ENCODE peak calls at places on chromosomes 12 and 14, in ten cellular contexts. One of them, this sample, is unnamed.

GRCh38 chr14:39114073-39114838 is at the start of gene GEMIN2:
- DNase-seq in mesothelial cell of epicardium: peak; percentile 93
- DNase-seq in WTC11: peak; percentile 89
- DNase-seq in colonic mucosa: peak; percentile 96
- DNase-seq in fibroblast of pulmonary artery: peak; percentile 97
- DNase-seq in progenitor cell of endocrine pancreas: peak; percentile 87
- DNase-seq in stomach: peak; percentile 97
- DNase-seq in cardiac muscle cell: peak; percentile 97
- DNase-seq in OCI-LY7: peak; percentile 98
- DNase-seq in AG09309: peak; percentile 73
- DNase-seq in this sample: peak; percentile 88

GRCh38 chr12:132505105-132505851 is 15.3 kb downstream of the FBRSL1 start:
- DNase-seq in mesothelial cell of epicardium: no peak
- DNase-seq in WTC11: no peak
- DNase-seq in colonic mucosa: peak; percentile 56
- DNase-seq in fibroblast of pulmonary artery: no peak
- DNase-seq in progenitor cell of endocrine pancreas: no peak
- DNase-seq in stomach: no peak
- DNase-seq in cardiac muscle cell: no peak
- DNase-seq in OCI-LY7: no peak
- DNase-seq in AG09309: no peak
- DNase-seq in this sample: no peak

GRCh38 chr12:39816671-39817185 is 197.1 kb upstream of the ABCD2 start:
- DNase-seq in mesothelial cell of epicardium: no peak
- DNase-seq in WTC11: no peak
- DNase-seq in colonic mucosa: no peak
- DNase-seq in fibroblast of pulmonary artery: no peak
- DNase-seq in progenitor cell of endocrine pancreas: no peak
- DNase-seq in stomach: no peak
- DNase-seq in cardiac muscle cell: no peak
- DNase-seq in OCI-LY7: no peak
- DNase-seq in AG09309: no peak
- DNase-seq in this sample: no peak

GRCh38 chr12:97109441-97109840 is 202.4 kb downstream of the NEDD1 start:
- DNase-seq in mesothelial cell of epicardium: no peak
- DNase-seq in WTC11: no peak
- DNase-seq in colonic mucosa: no peak
- DNase-seq in fibroblast of pulmonary artery: no peak
- DNase-seq in progenitor cell of endocrine pancreas: no peak
- DNase-seq in stomach: no peak
- DNase-seq in cardiac muscle cell: no peak
- DNase-seq in OCI-LY7: no peak
- DNase-seq in AG09309: no peak
- DNase-seq in this sample: no peak

GRCh38 chr14:63011609-63012008 is 33.6 kb downstream of the KCNH5 start:
- DNase-seq in mesothelial cell of epicardium: no peak
- DNase-seq in WTC11: no peak
- DNase-seq in colonic mucosa: no peak
- DNase-seq in fibroblast of pulmonary artery: no peak
- DNase-seq in progenitor cell of endocrine pancreas: no peak
- DNase-seq in stomach: no peak
- DNase-seq in cardiac muscle cell: no peak
- DNase-seq in OCI-LY7: no peak
- DNase-seq in AG09309: no peak
- DNase-seq in this sample: no peak

GRCh38 chr14:39469094-39469710 is 37.0 kb upstream of the FBXO33 start:
- DNase-seq in mesothelial cell of epicardium: no peak
- DNase-seq in WTC11: peak; percentile 56
- DNase-seq in colonic mucosa: no peak
- DNase-seq in fibroblast of pulmonary artery: peak; percentile 21
- DNase-seq in progenitor cell of endocrine pancreas: no peak
- DNase-seq in stomach: no peak
- DNase-seq in cardiac muscle cell: peak; percentile 30
- DNase-seq in OCI-LY7: peak; percentile 68
- DNase-seq in AG09309: no peak
- DNase-seq in this sample: peak; percentile 51

GRCh38 chr12:132506730-132507538 is 17.0 kb downstream of the FBRSL1 start:
- DNase-seq in mesothelial cell of epicardium: no peak
- DNase-seq in WTC11: no peak
- DNase-seq in colonic mucosa: peak; percentile 49
- DNase-seq in fibroblast of pulmonary artery: peak; percentile 87
- DNase-seq in progenitor cell of endocrine pancreas: no peak
- DNase-seq in stomach: peak; percentile 76
- DNase-seq in cardiac muscle cell: peak; percentile 92
- DNase-seq in OCI-LY7: no peak
- DNase-seq in AG09309: no peak
- DNase-seq in this sample: peak; percentile 52

GRCh38 chr12:80032967-80033366 is 66.4 kb upstream of the OTOGL start:
- DNase-seq in mesothelial cell of epicardium: no peak
- DNase-seq in WTC11: no peak
- DNase-seq in colonic mucosa: no peak
- DNase-seq in fibroblast of pulmonary artery: peak; percentile 21
- DNase-seq in progenitor cell of endocrine pancreas: no peak
- DNase-seq in stomach: no peak
- DNase-seq in cardiac muscle cell: no peak
- DNase-seq in OCI-LY7: no peak
- DNase-seq in AG09309: no peak
- DNase-seq in this sample: no peak

DNA sequence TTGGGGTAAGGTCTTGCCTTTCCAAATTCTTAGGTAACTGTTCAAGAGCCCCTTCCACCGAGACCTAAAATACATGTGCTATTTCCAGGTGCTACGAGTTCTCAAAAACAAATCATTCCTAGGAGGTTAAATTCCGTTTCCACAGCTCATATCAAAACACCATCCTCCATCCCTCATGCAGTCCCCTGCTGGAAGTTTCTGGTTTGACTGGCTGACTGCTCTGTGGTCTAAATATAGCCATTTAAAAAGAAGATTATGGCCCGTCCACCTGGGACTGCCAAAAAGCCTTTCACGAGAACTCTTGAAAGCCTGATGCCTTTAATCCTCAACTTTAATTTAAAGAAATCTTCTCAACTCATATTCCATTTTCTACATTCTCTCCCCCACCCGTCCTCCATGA is 201.5 kb upstream of the MYL2 start:
- DNase-seq in mesothelial cell of epicardium: no peak
- DNase-seq in WTC11: no peak
- DNase-seq in colonic mucosa: no peak
- DNase-seq in fibroblast of pulmonary artery: no peak
- DNase-seq in progenitor cell of endocrine pancreas: no peak
- DNase-seq in stomach: no peak
- DNase-seq in cardiac muscle cell: no peak
- DNase-seq in OCI-LY7: no peak
- DNase-seq in AG09309: no peak
- DNase-seq in this sample: no peak
- TF ChIP-seq CTCF in mesothelial cell of epicardium: peak; percentile 25
- TF ChIP-seq CTCF in WTC11: no peak
- TF ChIP-seq CTCF in colonic mucosa: no peak
- TF ChIP-seq CTCF in fibroblast of pulmonary artery: no peak
- TF ChIP-seq CTCF in progenitor cell of endocrine pancreas: peak; percentile 28
- TF ChIP-seq CTCF in stomach: no peak
- TF ChIP-seq CTCF in cardiac muscle cell: no peak
- TF ChIP-seq CTCF in OCI-LY7: no peak
- TF ChIP-seq CTCF in AG09309: no peak
- TF ChIP-seq CTCF in this sample: peak; percentile 38

GRCh38 chr14:59189822-59190368 is 1.4 kb downstream of the DAAM1 start:
- DNase-seq in mesothelial cell of epicardium: peak; percentile 76
- DNase-seq in WTC11: peak; percentile 92
- DNase-seq in colonic mucosa: peak; percentile 91
- DNase-seq in fibroblast of pulmonary artery: peak; percentile 92
- DNase-seq in progenitor cell of endocrine pancreas: peak; percentile 57
- DNase-seq in stomach: peak; percentile 84
- DNase-seq in cardiac muscle cell: peak; percentile 92
- DNase-seq in OCI-LY7: peak; percentile 83
- DNase-seq in AG09309: peak; percentile 67
- DNase-seq in this sample: peak; percentile 80

GRCh38 chr14:59189281-59189821 is 884 bp downstream of the DAAM1 start:
- DNase-seq in mesothelial cell of epicardium: no peak
- DNase-seq in WTC11: peak; percentile 15
- DNase-seq in colonic mucosa: peak; percentile 42
- DNase-seq in fibroblast of pulmonary artery: peak; percentile 24
- DNase-seq in progenitor cell of endocrine pancreas: peak; percentile 12
- DNase-seq in stomach: no peak
- DNase-seq in cardiac muscle cell: peak; percentile 33
- DNase-seq in OCI-LY7: peak; percentile 78
- DNase-seq in AG09309: no peak
- DNase-seq in this sample: peak; percentile 15

GRCh38 chr14:59188461-59189280 is at the start of gene DAAM1:
- DNase-seq in mesothelial cell of epicardium: peak; percentile 92
- DNase-seq in WTC11: peak; percentile 97
- DNase-seq in colonic mucosa: peak; percentile 98
- DNase-seq in fibroblast of pulmonary artery: peak; percentile 99
- DNase-seq in progenitor cell of endocrine pancreas: peak; percentile 92
- DNase-seq in stomach: peak; percentile 98
- DNase-seq in cardiac muscle cell: peak; percentile 99
- DNase-seq in OCI-LY7: peak; percentile 100
- DNase-seq in AG09309: peak; percentile 92
- DNase-seq in this sample: peak; percentile 85

GRCh38 chr14:59187802-59188460 is 536 bp upstream of the DAAM1 start:
- DNase-seq in mesothelial cell of epicardium: peak; percentile 47
- DNase-seq in WTC11: peak; percentile 16
- DNase-seq in colonic mucosa: peak; percentile 39
- DNase-seq in fibroblast of pulmonary artery: no peak
- DNase-seq in progenitor cell of endocrine pancreas: no peak
- DNase-seq in stomach: no peak
- DNase-seq in cardiac muscle cell: no peak
- DNase-seq in OCI-LY7: peak; percentile 81
- DNase-seq in AG09309: no peak
- DNase-seq in this sample: peak; percentile 39

GRCh38 chr14:59190372-59190771 is 1.9 kb downstream of the DAAM1 start:
- DNase-seq in mesothelial cell of epicardium: no peak
- DNase-seq in WTC11: peak; percentile 31
- DNase-seq in colonic mucosa: peak; percentile 28
- DNase-seq in fibroblast of pulmonary artery: peak; percentile 25
- DNase-seq in progenitor cell of endocrine pancreas: no peak
- DNase-seq in stomach: no peak
- DNase-seq in cardiac muscle cell: peak; percentile 25
- DNase-seq in OCI-LY7: peak; percentile 48
- DNase-seq in AG09309: no peak
- DNase-seq in this sample: peak; percentile 6
- TF ChIP-seq CTCF in mesothelial cell of epicardium: no peak
- TF ChIP-seq CTCF in WTC11: no peak
- TF ChIP-seq CTCF in colonic mucosa: no peak
- TF ChIP-seq CTCF in fibroblast of pulmonary artery: peak; percentile 18
- TF ChIP-seq CTCF in progenitor cell of endocrine pancreas: peak; percentile 23
- TF ChIP-seq CTCF in stomach: no peak
- TF ChIP-seq CTCF in cardiac muscle cell: peak; percentile 24
- TF ChIP-seq CTCF in OCI-LY7: peak; percentile 74
- TF ChIP-seq CTCF in AG09309: peak; percentile 14
- TF ChIP-seq CTCF in this sample: no peak

GRCh38 chr12:94326234-94326633 is 133.4 kb downstream of the CEP83 start:
- DNase-seq in mesothelial cell of epicardium: no peak
- DNase-seq in WTC11: no peak
- DNase-seq in colonic mucosa: no peak
- DNase-seq in fibroblast of pulmonary artery: no peak
- DNase-seq in progenitor cell of endocrine pancreas: no peak
- DNase-seq in stomach: no peak
- DNase-seq in cardiac muscle cell: no peak
- DNase-seq in OCI-LY7: no peak
- DNase-seq in AG09309: no peak
- DNase-seq in this sample: no peak

GRCh38 chr12:94326727-94327126 is 132.9 kb downstream of the CEP83 start:
- DNase-seq in mesothelial cell of epicardium: no peak
- DNase-seq in WTC11: no peak
- DNase-seq in colonic mucosa: no peak
- DNase-seq in fibroblast of pulmonary artery: peak; percentile 78
- DNase-seq in progenitor cell of endocrine pancreas: no peak
- DNase-seq in stomach: no peak
- DNase-seq in cardiac muscle cell: peak; percentile 78
- DNase-seq in OCI-LY7: no peak
- DNase-seq in AG09309: peak; percentile 67
- DNase-seq in this sample: no peak

GRCh38 chr12:94327819-94328218 is 131.8 kb downstream of the CEP83 start:
- DNase-seq in mesothelial cell of epicardium: no peak
- DNase-seq in WTC11: no peak
- DNase-seq in colonic mucosa: no peak
- DNase-seq in fibroblast of pulmonary artery: peak; percentile 28
- DNase-seq in progenitor cell of endocrine pancreas: no peak
- DNase-seq in stomach: no peak
- DNase-seq in cardiac muscle cell: peak; percentile 40
- DNase-seq in OCI-LY7: no peak
- DNase-seq in AG09309: no peak
- DNase-seq in this sample: no peak

DNA sequence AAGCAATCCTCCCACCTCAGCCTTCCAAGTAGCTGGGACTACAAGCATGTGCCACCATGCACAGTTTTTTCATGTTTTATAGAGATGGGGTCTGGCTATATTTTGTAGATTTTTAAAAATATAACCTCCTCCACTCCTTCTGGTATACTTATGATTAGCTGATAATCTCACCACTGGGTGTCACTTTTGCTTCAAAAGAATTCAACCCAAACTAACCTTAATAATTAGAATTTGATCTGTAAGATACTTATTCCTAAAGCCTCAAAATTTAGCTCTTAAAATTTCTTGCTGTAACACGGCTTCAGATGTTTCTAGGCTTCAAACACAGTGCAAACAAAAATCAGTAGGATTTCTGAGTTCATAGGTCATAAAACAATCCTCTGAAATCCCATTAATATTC is 130.3 kb downstream of the CEP83 start:
- DNase-seq in mesothelial cell of epicardium: no peak
- DNase-seq in WTC11: no peak
- DNase-seq in colonic mucosa: no peak
- DNase-seq in fibroblast of pulmonary artery: no peak
- DNase-seq in progenitor cell of endocrine pancreas: no peak
- DNase-seq in stomach: no peak
- DNase-seq in cardiac muscle cell: peak; percentile 30
- DNase-seq in OCI-LY7: no peak
- DNase-seq in AG09309: no peak
- DNase-seq in this sample: no peak
- TF ChIP-seq CTCF in mesothelial cell of epicardium: no peak
- TF ChIP-seq CTCF in WTC11: no peak
- TF ChIP-seq CTCF in colonic mucosa: no peak
- TF ChIP-seq CTCF in fibroblast of pulmonary artery: peak; percentile 8
- TF ChIP-seq CTCF in progenitor cell of endocrine pancreas: no peak
- TF ChIP-seq CTCF in stomach: no peak
- TF ChIP-seq CTCF in cardiac muscle cell: peak; percentile 9
- TF ChIP-seq CTCF in OCI-LY7: peak; percentile 64
- TF ChIP-seq CTCF in AG09309: no peak
- TF ChIP-seq CTCF in this sample: no peak

GRCh38 chr12:109770104-109770860 is 56.7 kb downstream of the FAM222A start:
- DNase-seq in mesothelial cell of epicardium: no peak
- DNase-seq in WTC11: no peak
- DNase-seq in colonic mucosa: no peak
- DNase-seq in fibroblast of pulmonary artery: no peak
- DNase-seq in progenitor cell of endocrine pancreas: no peak
- DNase-seq in stomach: peak; percentile 10
- DNase-seq in cardiac muscle cell: no peak
- DNase-seq in OCI-LY7: no peak
- DNase-seq in AG09309: no peak
- DNase-seq in this sample: no peak

GRCh38 chr12:109772622-109773321 is 59.1 kb downstream of the FAM222A start:
- DNase-seq in mesothelial cell of epicardium: no peak
- DNase-seq in WTC11: no peak
- DNase-seq in colonic mucosa: no peak
- DNase-seq in fibroblast of pulmonary artery: no peak
- DNase-seq in progenitor cell of endocrine pancreas: no peak
- DNase-seq in stomach: no peak
- DNase-seq in cardiac muscle cell: no peak
- DNase-seq in OCI-LY7: no peak
- DNase-seq in AG09309: no peak
- DNase-seq in this sample: no peak

GRCh38 chr12:109773384-109774011 is 59.7 kb downstream of the TRPV4 start:
- DNase-seq in mesothelial cell of epicardium: no peak
- DNase-seq in WTC11: no peak
- DNase-seq in colonic mucosa: peak; percentile 45
- DNase-seq in fibroblast of pulmonary artery: no peak
- DNase-seq in progenitor cell of endocrine pancreas: no peak
- DNase-seq in stomach: peak; percentile 65
- DNase-seq in cardiac muscle cell: no peak
- DNase-seq in OCI-LY7: no peak
- DNase-seq in AG09309: no peak
- DNase-seq in this sample: no peak

GRCh38 chr12:109770861-109771670 is 57.4 kb downstream of the FAM222A start:
- DNase-seq in mesothelial cell of epicardium: no peak
- DNase-seq in WTC11: no peak
- DNase-seq in colonic mucosa: no peak
- DNase-seq in fibroblast of pulmonary artery: no peak
- DNase-seq in progenitor cell of endocrine pancreas: no peak
- DNase-seq in stomach: peak; percentile 17
- DNase-seq in cardiac muscle cell: no peak
- DNase-seq in OCI-LY7: no peak
- DNase-seq in AG09309: no peak
- DNase-seq in this sample: no peak

DNA sequence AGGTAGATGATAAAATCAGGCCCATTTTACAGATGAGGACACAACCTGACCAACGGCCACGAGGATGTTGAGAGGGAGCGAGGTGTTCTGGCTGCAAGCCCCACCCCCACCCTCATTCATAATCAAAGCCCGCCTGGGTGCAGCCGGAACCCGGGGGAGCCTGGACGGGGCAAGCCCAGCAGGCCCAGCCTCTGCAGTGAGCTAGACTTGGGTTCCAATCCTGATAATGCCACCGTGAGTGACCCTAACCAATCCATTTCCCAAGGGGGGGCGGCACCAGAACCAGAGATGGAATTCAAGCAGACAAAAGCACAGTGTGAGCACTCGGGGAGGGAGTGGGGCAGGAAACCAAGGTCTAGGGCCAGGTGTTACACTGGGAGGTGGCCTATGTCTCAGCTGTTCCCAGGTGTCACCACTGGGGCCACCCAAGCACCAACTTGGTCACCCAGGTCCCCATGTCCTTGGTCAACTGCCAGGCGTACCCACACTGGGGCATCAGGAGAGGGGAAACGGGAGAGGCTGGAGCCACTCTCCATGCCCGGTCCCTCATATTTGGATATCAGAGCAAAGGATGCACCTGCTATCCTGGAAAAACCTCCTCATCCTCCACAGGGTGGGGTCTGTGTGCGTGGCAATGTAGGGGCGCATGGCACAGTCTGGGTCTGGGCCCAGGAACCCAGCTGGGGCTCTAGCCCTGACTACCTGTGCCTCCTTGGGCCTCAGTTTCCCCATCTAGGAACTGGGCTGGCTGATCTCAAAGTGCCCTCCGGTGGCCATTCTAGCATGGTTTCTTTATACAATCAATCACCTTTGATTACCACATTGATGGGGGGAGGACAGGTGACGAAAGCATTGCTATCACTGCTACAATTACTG is 58.4 kb downstream of the FAM222A start:
- DNase-seq in mesothelial cell of epicardium: no peak
- DNase-seq in WTC11: no peak
- DNase-seq in colonic mucosa: no peak
- DNase-seq in fibroblast of pulmonary artery: no peak
- DNase-seq in progenitor cell of endocrine pancreas: no peak
- DNase-seq in stomach: no peak
- DNase-seq in cardiac muscle cell: no peak
- DNase-seq in OCI-LY7: no peak
- DNase-seq in AG09309: no peak
- DNase-seq in this sample: no peak
- TF ChIP-seq CTCF in mesothelial cell of epicardium: no peak
- TF ChIP-seq CTCF in WTC11: peak; percentile 26
- TF ChIP-seq CTCF in colonic mucosa: no peak
- TF ChIP-seq CTCF in fibroblast of pulmonary artery: no peak
- TF ChIP-seq CTCF in progenitor cell of endocrine pancreas: no peak
- TF ChIP-seq CTCF in stomach: no peak
- TF ChIP-seq CTCF in cardiac muscle cell: no peak
- TF ChIP-seq CTCF in OCI-LY7: peak; percentile 58
- TF ChIP-seq CTCF in AG09309: peak; percentile 10
- TF ChIP-seq CTCF in this sample: peak; percentile 22